ENCODE peak calls at places on chromosomes 3 and 15, in four cellular contexts. R is fibroblast of lung; T is heart right ventricle; W is effector memory CD4-positive, alpha-beta T cell. C is an unnamed sample.

GRCh38 chr15:68654786-68655560 is 76.2 kb downstream of the CORO2B start:
- DNase-seq in R (no peak), T (no peak), W (no peak), C (no peak)

GRCh38 chr3:114974387-114974786 is 172.7 kb downstream of the ZBTB20 start:
- DNase-seq in R (no peak), T (no peak), W (no peak), C (no peak)

GRCh38 chr3:12229144-12229871 is 59.6 kb upstream of the PPARG start:
- DNase-seq in R (no peak), T (no peak), W (no peak), C (peak; percentile 25)

GRCh38 chr15:75185271-75186029 is 16.2 kb upstream of the C15orf39 start:
- DNase-seq in R (no peak), T (no peak), W (no peak), C (no peak)

GRCh38 chr15:70098461-70099166 is 897 bp upstream of the TLE3 start:
- DNase-seq in R (peak; percentile 36), T (no peak), W (no peak), C (peak; percentile 65)

GRCh38 chr3:177944228-177944661 is 592.0 kb upstream of the KCNMB2 start:
- DNase-seq in R (peak; percentile 23), T (no peak), W (no peak), C (no peak)

GRCh38 chr3:60579734-60580133 is 671.5 kb downstream of the FHIT start:
- DNase-seq in R (peak; percentile 95), T (no peak), W (no peak), C (peak; percentile 32)

GRCh38 chr3:66256806-66257205 is 36.0 kb downstream of the SLC25A26 start:
- DNase-seq in R (no peak), T (no peak), W (no peak), C (peak; percentile 7)

GRCh38 chr15:76310470-76311070 is 699 bp downstream of the ETFA start:
- DNase-seq in R (peak; percentile 19), T (no peak), W (no peak), C (peak; percentile 54)

GRCh38 chr15:66145242-66146182 is 108.0 kb downstream of the MEGF11 start:
- DNase-seq in R (peak; percentile 3), T (no peak), W (no peak), C (no peak)

GRCh38 chr15:29612701-29613100 is 209.6 kb downstream of the TJP1 start:
- DNase-seq in R (peak; percentile 65), T (no peak), W (no peak), C (peak; percentile 88)

GRCh38 chr3:136142592-136142991 is 53.5 kb downstream of the MSL2 start:
- DNase-seq in R (peak; percentile 93), T (no peak), W (no peak), C (no peak)

GRCh38 chr3:23172059-23172458 is 31.1 kb upstream of the UBE2E2 start:
- DNase-seq in R (no peak), T (no peak), W (no peak), C (no peak)

GRCh38 chr3:68819361-68819760 is 113.0 kb downstream of the TAFA4 start:
- DNase-seq in R (no peak), T (no peak), W (no peak), C (no peak)

GRCh38 chr3:89787485-89787884 is 680.1 kb downstream of the EPHA3 start:
- DNase-seq in R (no peak), T (no peak), W (no peak), C (no peak)

GRCh38 chr3:27357665-27358258 is 11.4 kb downstream of the NEK10 start:
- DNase-seq in R (peak; percentile 39), T (peak; percentile 32), W (peak; percentile 24), C (peak; percentile 73)

GRCh38 chr15:29124581-29125381 is 144.8 kb downstream of the NSMCE3 start:
- DNase-seq in R (peak; percentile 79), T (no peak), W (no peak), C (no peak)

GRCh38 chr3:45760878-45761711 is 35.2 kb downstream of the SLC6A20 start:
- DNase-seq in R (peak; percentile 63), T (peak; percentile 34), W (no peak), C (peak; percentile 76)

DNA sequence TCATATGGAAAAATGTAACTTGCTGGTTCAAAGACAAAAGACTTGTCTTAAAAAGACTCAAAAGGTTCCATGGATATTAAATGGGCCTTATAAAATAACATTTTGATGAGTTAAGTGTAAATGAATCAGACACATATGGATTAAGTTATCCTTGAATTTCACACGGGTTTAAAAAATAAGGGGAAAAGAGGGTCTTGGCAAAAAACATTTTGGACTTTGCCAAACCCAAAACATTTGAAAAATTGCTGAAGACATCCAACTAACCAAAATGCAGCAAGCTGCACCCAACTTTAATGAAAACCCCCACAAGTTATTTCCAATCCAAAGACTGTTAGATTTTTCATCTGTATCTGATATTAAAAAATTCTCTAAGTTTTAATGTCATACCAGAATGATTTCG is 200.7 kb downstream of the MEIS2 start:
- DNase-seq in R (peak; percentile 42), T (no peak), W (no peak), C (no peak)
- H3K4me1 ChIP-seq in R (no peaks in the 10 kb centered on the region), T (peaks cover 46% of the 10 kb centered on the region), W (no peaks in the 10 kb centered on the region), C (peaks cover 90% of the 10 kb centered on the region)

GRCh38 chr3:8888296-8888915 is 74.9 kb downstream of the RAD18 start:
- DNase-seq in R (peak; percentile 96), T (no peak), W (no peak), C (no peak)

GRCh38 chr3:8893001-8893400 is 70.3 kb downstream of the RAD18 start:
- DNase-seq in R (no peak), T (no peak), W (no peak), C (no peak)

GRCh38 chr3:8895829-8896228 is 67.4 kb downstream of the RAD18 start:
- DNase-seq in R (no peak), T (no peak), W (no peak), C (no peak)

GRCh38 chr3:8891328-8891727 is 71.9 kb downstream of the RAD18 start:
- DNase-seq in R (no peak), T (no peak), W (no peak), C (no peak)

DNA sequence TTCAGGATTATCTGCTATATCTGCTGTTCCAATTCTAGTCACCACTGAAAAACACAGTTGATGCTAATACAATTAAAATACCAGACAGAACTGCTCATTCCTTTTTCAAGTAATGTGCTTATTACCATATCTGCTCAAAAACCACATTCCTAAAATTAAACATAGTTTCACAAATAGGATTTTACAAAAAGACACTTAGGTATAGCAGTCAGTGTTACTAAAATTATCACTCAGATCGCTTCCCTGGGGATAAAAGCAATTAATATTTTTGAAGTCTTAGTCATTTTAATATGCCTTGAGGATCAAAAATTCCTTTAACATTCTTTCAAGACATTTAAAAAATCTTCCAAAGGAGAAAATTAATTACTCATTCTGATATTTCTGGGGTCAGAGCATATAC is 71.5 kb downstream of the RAD18 start:
- DNase-seq in R (peak; percentile 76), T (no peak), W (no peak), C (no peak)
- H3K27ac ChIP-seq in R (no peak overlapping the region), T (no peak overlapping the region), W (no peak overlapping the region), C (no peak overlapping the region)

GRCh38 chr15:79170256-79170664 is 79.7 kb upstream of the RASGRF1 start:
- DNase-seq in R (peak; percentile 29), T (peak; percentile 35), W (no peak), C (peak; percentile 20)
- H3K4me3 ChIP-seq in R (no peak overlapping the region), T (no peak overlapping the region), W (no peak overlapping the region), C (no peak overlapping the region)

GRCh38 chr3:188390775-188391443 is 237.0 kb downstream of the LPP start:
- DNase-seq in R (no peak), T (no peak), W (no peak), C (no peak)

GRCh38 chr3:188389711-188390346 is 235.9 kb downstream of the LPP start:
- DNase-seq in R (no peak), T (peak; percentile 56), W (no peak), C (no peak)

GRCh38 chr3:188385295-188385694 is 231.3 kb downstream of the LPP start:
- DNase-seq in R (no peak), T (no peak), W (no peak), C (no peak)

GRCh38 chr3:188390347-188390718 is 236.4 kb downstream of the LPP start:
- DNase-seq in R (no peak), T (no peak), W (no peak), C (no peak)

DNA sequence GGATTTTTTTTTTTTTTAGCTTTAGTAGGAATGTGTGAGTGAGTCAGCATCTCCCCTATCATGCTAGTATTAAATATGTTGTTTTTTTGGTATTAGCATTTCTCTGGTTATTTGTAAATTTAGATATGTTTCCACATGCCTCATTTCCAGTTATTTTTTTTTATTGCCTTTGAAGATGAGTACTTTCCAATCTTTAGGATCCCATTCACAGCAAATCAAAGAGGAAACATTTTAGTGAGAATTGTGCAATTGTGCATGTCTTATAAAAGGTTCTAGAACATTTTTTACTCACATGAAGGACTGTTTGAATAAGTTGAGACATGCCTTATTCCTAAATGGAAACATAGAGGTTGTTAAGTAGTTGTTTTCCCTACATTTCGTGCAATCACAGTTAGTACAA is 234.0 kb downstream of the LPP start:
- DNase-seq in R (peak; percentile 14), T (no peak), W (no peak), C (no peak)
- H3K4me1 ChIP-seq in R (no peaks in the 10 kb centered on the region), T (peaks cover 44% of the 10 kb centered on the region), W (no peaks in the 10 kb centered on the region), C (peaks cover 8% of the 10 kb centered on the region)

GRCh38 chr3:138463724-138464489 is 29.5 kb downstream of the ESYT3 start:
- DNase-seq in R (no peak), T (no peak), W (no peak), C (peak; percentile 30)

GRCh38 chr3:138465927-138466326 is 31.5 kb downstream of the ESYT3 start:
- DNase-seq in R (peak; percentile 65), T (no peak), W (no peak), C (peak; percentile 52)

GRCh38 chr3:138467905-138468304 is 33.5 kb downstream of the ESYT3 start:
- DNase-seq in R (no peak), T (no peak), W (no peak), C (no peak)

GRCh38 chr3:138464490-138464860 is 30.1 kb downstream of the ESYT3 start:
- DNase-seq in R (no peak), T (no peak), W (no peak), C (no peak)

DNA sequence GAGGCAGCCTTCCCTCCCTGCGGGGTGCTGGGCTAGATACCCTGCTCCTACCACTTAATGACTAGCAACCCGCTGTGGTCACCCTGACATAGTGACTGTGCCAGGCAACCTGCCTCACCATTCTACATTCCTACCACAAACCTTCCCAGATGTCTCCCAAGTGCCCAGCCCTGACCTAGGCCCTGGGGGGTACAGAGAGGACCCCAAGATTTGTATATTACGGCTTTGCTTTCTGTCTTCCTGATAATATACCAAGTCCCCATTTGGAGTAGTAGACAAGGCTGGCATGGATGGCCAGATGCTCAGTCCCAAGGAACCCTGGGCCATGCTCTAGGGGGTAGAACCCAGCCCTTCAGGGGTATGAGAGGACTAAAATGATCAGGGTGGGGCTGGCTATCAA is 31.0 kb downstream of the ESYT3 start:
- DNase-seq in R (no peak), T (no peak), W (no peak), C (no peak)
- H3K27ac ChIP-seq in R (no peak overlapping the region), T (no peak overlapping the region), W (no peak overlapping the region), C (no peak overlapping the region)

GRCh38 chr3:88031543-88032148 is 27.2 kb downstream of the CGGBP1 start:
- DNase-seq in R (peak; percentile 46), T (no peak), W (no peak), C (no peak)
- H3K4me3 ChIP-seq in R (peak overlapping the region; percentile 50), T (peak overlapping the region; percentile 37), W (peak overlapping the region; percentile 55), C (no peak overlapping the region)

GRCh38 chr3:52483081-52483480 is 12.1 kb upstream of the STAB1 start:
- DNase-seq in R (no peak), T (no peak), W (no peak), C (no peak)

GRCh38 chr3:52480768-52481715 is 14.1 kb upstream of the STAB1 start:
- DNase-seq in R (no peak), T (no peak), W (no peak), C (no peak)

GRCh38 chr3:52481819-52482521 is 13.2 kb upstream of the STAB1 start:
- DNase-seq in R (no peak), T (no peak), W (no peak), C (peak; percentile 28)

GRCh38 chr3:52484680-52485461 is 10.3 kb upstream of the STAB1 start:
- DNase-seq in R (no peak), T (no peak), W (no peak), C (no peak)

GRCh38 chr3:52483577-52484495 is 11.3 kb upstream of the STAB1 start:
- DNase-seq in R (peak; percentile 67), T (no peak), W (no peak), C (peak; percentile 55)
- H3K4me1 ChIP-seq in R (peaks cover 17% of the 10 kb centered on the region), T (peaks cover 30% of the 10 kb centered on the region), W (no peaks in the 10 kb centered on the region), C (peaks cover 26% of the 10 kb centered on the region)